ENCODE peak calls at places on chromosomes 7 and 10, in nine cellular contexts. X is heart left ventricle; O is naive thymus-derived CD8-positive, alpha-beta T cell; F is Right ventricle myocardium superior; C is mesendoderm; H is KBM-7; T is T-helper 1 cell; I is C1 segment of cervical spinal cord; L is stimulated activated CD4-positive, alpha-beta T cell treated with anti-CD3 and anti-CD28 coated beads, Interleukin-2, amount 100 ng/mL, for 48 hours. Q is an unnamed sample.

GRCh38 chr10:85594239-85594638 is 772.4 kb downstream of the GRID1 start:
- DNase-seq in X (no peak), O (no peak), F (no peak), C (peak; percentile 62), H (no peak), T (no peak), I (no peak), L (no peak), Q (no peak)

GRCh38 chr7:28703054-28703765 is 254.9 kb downstream of the TRIL start:
- DNase-seq in X (no peak), O (no peak), F (no peak), C (no peak), H (no peak), T (no peak), I (no peak), L (no peak), Q (no peak)

GRCh38 chr10:124875596-124875995 is 66.3 kb upstream of the ZRANB1 start:
- DNase-seq in X (no peak), O (no peak), F (no peak), C (peak; percentile 56), H (no peak), T (no peak), I (no peak), L (no peak), Q (no peak)

GRCh38 chr7:2043316-2044039 is 189.3 kb downstream of the MAD1L1 start:
- DNase-seq in X (peak; percentile 47), O (no peak), F (peak; percentile 25), C (no peak), H (no peak), T (no peak), I (no peak), L (no peak), Q (peak; percentile 31)

GRCh38 chr10:28250782-28251181 is 52.1 kb downstream of the MPP7 start:
- DNase-seq in X (no peak), O (no peak), F (no peak), C (no peak), H (peak; percentile 8), T (no peak), I (no peak), L (no peak), Q (no peak)

GRCh38 chr7:91940171-91940570 is 491 bp upstream of the AKAP9 start:
- DNase-seq in X (no peak), O (peak; percentile 20), F (no peak), C (peak; percentile 72), H (peak; percentile 63), T (no peak), I (peak; percentile 43), L (peak; percentile 14), Q (peak; percentile 71)

GRCh38 chr7:1942026-1942703 is 272.1 kb downstream of the ELFN1 start:
- DNase-seq in X (peak; percentile 61), O (no peak), F (peak; percentile 30), C (no peak), H (no peak), T (no peak), I (no peak), L (no peak), Q (no peak)

GRCh38 chr7:69237541-69237940 is 360.7 kb upstream of the AUTS2 start:
- DNase-seq in X (no peak), O (no peak), F (no peak), C (no peak), H (no peak), T (no peak), I (no peak), L (no peak), Q (no peak)

GRCh38 chr7:141866974-141867373 is 25.7 kb upstream of the PRSS37 start:
- DNase-seq in X (no peak), O (no peak), F (no peak), C (no peak), H (no peak), T (no peak), I (no peak), L (no peak), Q (no peak)

GRCh38 chr10:17633353-17633752 is 10.6 kb upstream of the STAM start:
- DNase-seq in X (no peak), O (no peak), F (no peak), C (no peak), H (no peak), T (no peak), I (no peak), L (no peak), Q (no peak)

GRCh38 chr10:22599048-22599561 is 115.3 kb downstream of the PIP4K2A start:
- DNase-seq in X (no peak), O (no peak), F (no peak), C (no peak), H (no peak), T (no peak), I (no peak), L (no peak), Q (no peak)

GRCh38 chr7:43785425-43785824 is 26.9 kb downstream of the BLVRA start:
- DNase-seq in X (no peak), O (no peak), F (no peak), C (no peak), H (no peak), T (no peak), I (no peak), L (no peak), Q (no peak)

GRCh38 chr7:27128034-27128433 is 2.5 kb downstream of the HOXA4 start:
- DNase-seq in X (no peak), O (no peak), F (no peak), C (no peak), H (no peak), T (no peak), I (no peak), L (no peak), Q (no peak)

GRCh38 chr7:151233111-151233701 is 923 bp downstream of the CHPF2 start:
- DNase-seq in X (no peak), O (peak; percentile 50), F (no peak), C (peak; percentile 56), H (peak; percentile 65), T (peak; percentile 57), I (no peak), L (peak; percentile 66), Q (no peak)

GRCh38 chr10:68796609-68797008 is 30.7 kb upstream of the STOX1 start:
- DNase-seq in X (no peak), O (no peak), F (no peak), C (no peak), H (no peak), T (no peak), I (no peak), L (no peak), Q (no peak)

GRCh38 chr7:105853931-105854419 is 22.4 kb downstream of the ATXN7L1 start:
- DNase-seq in X (no peak), O (no peak), F (no peak), C (no peak), H (peak; percentile 44), T (no peak), I (no peak), L (no peak), Q (peak; percentile 45)

GRCh38 chr7:157708896-157709295 is 372.1 kb downstream of the DNAJB6 start:
- DNase-seq in X (no peak), O (no peak), F (no peak), C (no peak), H (no peak), T (no peak), I (no peak), L (no peak), Q (no peak)

GRCh38 chr7:81776159-81776558 is 6.3 kb upstream of the HGF start:
- DNase-seq in X (no peak), O (no peak), F (no peak), C (no peak), H (peak; percentile 53), T (no peak), I (no peak), L (no peak), Q (no peak)

GRCh38 chr10:103186128-103186527 is 6.9 kb downstream of the NT5C2 start:
- DNase-seq in X (no peak), O (no peak), F (no peak), C (no peak), H (no peak), T (no peak), I (no peak), L (no peak), Q (no peak)

GRCh38 chr7:123024989-123025758 is 29.7 kb upstream of the TAS2R16 start:
- DNase-seq in X (no peak), O (no peak), F (no peak), C (no peak), H (no peak), T (no peak), I (no peak), L (no peak), Q (no peak)

GRCh38 chr10:97025613-97026242 is 160.0 kb downstream of the SLIT1 start:
- DNase-seq in X (no peak), O (peak; percentile 37), F (no peak), C (peak; percentile 74), H (peak; percentile 69), T (peak; percentile 39), I (peak; percentile 22), L (peak; percentile 51), Q (peak; percentile 82)

GRCh38 chr7:98210513-98211220 is 572 bp upstream of the BHLHA15 start:
- DNase-seq in X (peak; percentile 64), O (no peak), F (no peak), C (peak; percentile 55), H (no peak), T (no peak), I (no peak), L (no peak), Q (peak; percentile 72)

GRCh38 chr10:98268694-98269386 is 846 bp upstream of the LOXL4 start:
- DNase-seq in X (no peak), O (no peak), F (no peak), C (peak; percentile 47), H (no peak), T (no peak), I (no peak), L (no peak), Q (peak; percentile 47)

GRCh38 chr7:73770002-73770859 is at the start of gene CLDN3:
- DNase-seq in X (no peak), O (peak; percentile 17), F (no peak), C (peak; percentile 83), H (peak; percentile 37), T (no peak), I (no peak), L (no peak), Q (peak; percentile 88)

GRCh38 chr10:84493951-84494848 is 165.8 kb downstream of the CCSER2 start:
- DNase-seq in X (no peak), O (no peak), F (no peak), C (peak; percentile 85), H (no peak), T (no peak), I (no peak), L (no peak), Q (no peak)

GRCh38 chr10:21166557-21167287 is 269.6 kb upstream of the NEBL start:
- DNase-seq in X (no peak), O (no peak), F (no peak), C (no peak), H (no peak), T (no peak), I (no peak), L (no peak), Q (no peak)

GRCh38 chr10:131099028-131099427 is 212.5 kb downstream of the TCERG1L start:
- DNase-seq in X (no peak), O (no peak), F (peak; percentile 36), C (no peak), H (no peak), T (no peak), I (no peak), L (no peak), Q (no peak)

GRCh38 chr10:2623675-2624274 is 443.6 kb upstream of the PFKP start:
- DNase-seq in X (no peak), O (no peak), F (no peak), C (no peak), H (no peak), T (no peak), I (no peak), L (no peak), Q (no peak)

GRCh38 chr10:62047240-62047897 is 145.9 kb downstream of the ARID5B start:
- DNase-seq in X (no peak), O (no peak), F (no peak), C (no peak), H (no peak), T (no peak), I (no peak), L (no peak), Q (no peak)

GRCh38 chr10:26479766-26480492 is 41.8 kb downstream of the APBB1IP start:
- DNase-seq in X (no peak), O (peak; percentile 36), F (no peak), C (no peak), H (peak; percentile 65), T (no peak), I (no peak), L (no peak), Q (no peak)